ENCODE peak calls at places on chromosomes 1 and 21, in seven cellular contexts. I is A549, K is IMR-90, X is H1, B is HepG2, R is GM12878, G is HCT116. D is an unnamed sample.

GRCh38 chr1:160437432-160438319 is 37.3 kb downstream of the VANGL2 start:
- DNase-seq in I (no peak), K (no peak), X (no peak), B (no peak), R (peak), G (no peak), D (no peak)

GRCh38 chr1:32525053-32525452 is 14.2 kb upstream of the ZBTB8A start:
- DNase-seq in I (no peak), K (peak), X (no peak), B (no peak), R (no peak), G (no peak), D (no peak)

GRCh38 chr21:17048974-17049373 is 463.9 kb upstream of the CXADR start:
- DNase-seq in I (no peak), K (no peak), X (no peak), B (no peak), R (no peak), G (no peak), D (no peak)

GRCh38 chr1:44359234-44359937 is 4.3 kb upstream of the ERI3 start:
- DNase-seq in I (no peak), K (no peak), X (no peak), B (no peak), R (no peak), G (no peak), D (no peak)

GRCh38 chr1:196462101-196462500 is 146.1 kb downstream of the KCNT2 start:
- DNase-seq in I (no peak), K (peak), X (no peak), B (no peak), R (no peak), G (no peak), D (no peak)

GRCh38 chr1:169928438-169929209 is 34.9 kb upstream of the SCYL3 start:
- DNase-seq in I (no peak), K (peak), X (no peak), B (peak), R (no peak), G (peak), D (peak)

GRCh38 chr1:94382163-94382562 is 36.0 kb upstream of the ABCD3 start:
- DNase-seq in I (no peak), K (no peak), X (no peak), B (no peak), R (no peak), G (no peak), D (no peak)

GRCh38 chr1:73868824-73869223 is 329.2 kb downstream of the LRRIQ3 start:
- DNase-seq in I (no peak), K (no peak), X (no peak), B (no peak), R (no peak), G (no peak), D (no peak)

GRCh38 chr21:45971487-45972352 is 9.8 kb upstream of the COL6A1 start:
- DNase-seq in I (no peak), K (peak), X (no peak), B (no peak), R (no peak), G (no peak), D (no peak)

GRCh38 chr1:237342730-237343129 is 300.7 kb downstream of the RYR2 start:
- DNase-seq in I (no peak), K (no peak), X (no peak), B (no peak), R (no peak), G (no peak), D (no peak)
- TF ChIP-seq CEBPB in I (no peak), K (no peak), X (no peak), B (no peak), R (no peak), G (no peak), D (no peak)

GRCh38 chr1:19044471-19044870 is 88.0 kb upstream of the IFFO2 start:
- DNase-seq in I (no peak), K (no peak), X (no peak), B (no peak), R (no peak), G (no peak), D (no peak)

GRCh38 chr1:19046972-19047371 is 90.5 kb upstream of the IFFO2 start:
- DNase-seq in I (no peak), K (no peak), X (no peak), B (no peak), R (no peak), G (no peak), D (no peak)

GRCh38 chr1:19044975-19045831 is 88.7 kb upstream of the IFFO2 start:
- DNase-seq in I (no peak), K (peak), X (no peak), B (no peak), R (no peak), G (no peak), D (no peak)

GRCh38 chr1:19047373-19047772 is 90.9 kb upstream of the IFFO2 start:
- DNase-seq in I (no peak), K (no peak), X (no peak), B (no peak), R (no peak), G (no peak), D (no peak)

GRCh38 chr1:19045898-19046889 is 89.7 kb upstream of the IFFO2 start:
- DNase-seq in I (no peak), K (no peak), X (no peak), B (peak), R (no peak), G (no peak), D (no peak)
- TF ChIP-seq CEBPB in I (no peak), K (no peak), X (no peak), B (peak), R (no peak), G (no peak), D (no peak)

DNA sequence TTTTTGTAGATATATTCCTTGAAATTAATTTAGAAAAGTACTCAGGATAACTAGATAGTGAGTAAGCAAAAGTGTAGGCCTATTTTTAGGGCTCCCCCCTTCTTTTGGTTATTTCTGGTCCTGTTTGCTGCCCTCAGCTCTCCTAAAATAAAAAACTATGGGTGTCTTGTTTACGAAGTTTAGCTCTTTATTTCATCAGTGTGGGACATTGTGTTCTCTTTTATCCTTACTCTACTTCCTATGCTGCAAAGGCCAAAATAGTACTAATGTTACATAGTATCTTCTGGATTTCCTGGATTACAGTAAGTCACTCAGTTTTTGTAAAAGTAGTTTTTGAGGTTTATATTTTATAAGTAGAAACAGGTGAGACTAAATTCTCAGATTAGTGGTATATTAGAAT is 15.4 kb downstream of the CEP350 start:
- DNase-seq in I (no peak), K (no peak), X (no peak), B (no peak), R (no peak), G (no peak), D (no peak)
- TF ChIP-seq CEBPB in I (no peak), K (no peak), X (no peak), B (no peak), R (no peak), G (no peak), D (no peak)

DNA sequence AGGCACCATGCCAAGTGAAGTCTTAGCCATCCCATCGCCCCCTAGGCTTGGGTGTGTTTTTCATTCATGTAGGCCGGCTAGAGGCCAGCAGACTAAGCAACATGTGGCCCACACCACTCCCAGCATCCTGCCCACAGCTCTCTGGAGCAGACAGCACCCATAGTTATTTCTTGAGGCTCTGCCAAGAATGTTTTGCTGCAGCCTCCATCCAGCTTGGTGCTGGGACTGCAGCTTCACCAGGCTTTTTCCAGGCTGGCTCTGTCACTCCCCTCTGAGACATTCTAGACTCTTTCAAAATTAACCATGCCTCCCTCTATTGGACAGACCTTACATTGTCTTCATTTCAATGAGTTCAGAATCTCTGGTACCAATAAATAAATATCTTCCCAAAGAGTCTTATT is 104.2 kb downstream of the DUSP10 start:
- DNase-seq in I (no peak), K (peak), X (no peak), B (no peak), R (no peak), G (no peak), D (no peak)
- TF ChIP-seq CEBPB in I (no peak), K (no peak), X (no peak), B (no peak), R (no peak), G (no peak), D (no peak)